ENCODE peak calls at places on chromosomes 2 and 18, in four cellular contexts. One of them, this sample, is unnamed.

GRCh38 chr2:120347387-120348010 is 1.6 kb downstream of the INHBB start:
- DNase-seq in right atrium auricular region: no peak
- DNase-seq in upper lobe of right lung: no peak
- DNase-seq in spleen: no peak
- DNase-seq in this sample: no peak

GRCh38 chr18:65786400-65786948 is 35.7 kb downstream of the CDH7 start:
- DNase-seq in right atrium auricular region: no peak
- DNase-seq in upper lobe of right lung: no peak
- DNase-seq in spleen: no peak
- DNase-seq in this sample: no peak

GRCh38 chr2:10944799-10945198 is 33.1 kb downstream of the KCNF1 start:
- DNase-seq in right atrium auricular region: no peak
- DNase-seq in upper lobe of right lung: peak
- DNase-seq in spleen: peak
- DNase-seq in this sample: no peak

GRCh38 chr2:31440764-31441163 is 26.2 kb upstream of the XDH start:
- DNase-seq in right atrium auricular region: no peak
- DNase-seq in upper lobe of right lung: no peak
- DNase-seq in spleen: no peak
- DNase-seq in this sample: peak

GRCh38 chr2:164917296-164917903 is 37.9 kb downstream of the SLC38A11 start:
- DNase-seq in right atrium auricular region: no peak
- DNase-seq in upper lobe of right lung: no peak
- DNase-seq in spleen: no peak
- DNase-seq in this sample: peak

GRCh38 chr2:71852141-71852711 is 295.4 kb downstream of the CYP26B1 start:
- DNase-seq in right atrium auricular region: no peak
- DNase-seq in upper lobe of right lung: no peak
- DNase-seq in spleen: no peak
- DNase-seq in this sample: no peak

GRCh38 chr2:12727085-12727484 is 10.3 kb downstream of the TRIB2 start:
- DNase-seq in right atrium auricular region: no peak
- DNase-seq in upper lobe of right lung: no peak
- DNase-seq in spleen: no peak
- DNase-seq in this sample: no peak

GRCh38 chr2:197073701-197074433 is 147.4 kb upstream of the PGAP1 start:
- DNase-seq in right atrium auricular region: peak
- DNase-seq in upper lobe of right lung: no peak
- DNase-seq in spleen: no peak
- DNase-seq in this sample: peak

GRCh38 chr2:64760131-64760530 is 106.4 kb upstream of the SERTAD2 start:
- DNase-seq in right atrium auricular region: no peak
- DNase-seq in upper lobe of right lung: no peak
- DNase-seq in spleen: no peak
- DNase-seq in this sample: no peak

GRCh38 chr2:39530423-39530866 is 93.4 kb upstream of the MAP4K3 start:
- DNase-seq in right atrium auricular region: no peak
- DNase-seq in upper lobe of right lung: no peak
- DNase-seq in spleen: no peak
- DNase-seq in this sample: peak

GRCh38 chr18:75280427-75281280 is 70.1 kb downstream of the TSHZ1 start:
- DNase-seq in right atrium auricular region: no peak
- DNase-seq in upper lobe of right lung: no peak
- DNase-seq in spleen: no peak
- DNase-seq in this sample: no peak

GRCh38 chr18:67109535-67109934 is 407.0 kb downstream of the DSEL start:
- DNase-seq in right atrium auricular region: no peak
- DNase-seq in upper lobe of right lung: no peak
- DNase-seq in spleen: no peak
- DNase-seq in this sample: no peak

GRCh38 chr18:61199131-61199903 is 133.9 kb upstream of the CDH20 start:
- DNase-seq in right atrium auricular region: no peak
- DNase-seq in upper lobe of right lung: no peak
- DNase-seq in spleen: no peak
- DNase-seq in this sample: peak

GRCh38 chr2:236984046-236984445 is 101.6 kb upstream of the COPS8 start:
- DNase-seq in right atrium auricular region: no peak
- DNase-seq in upper lobe of right lung: no peak
- DNase-seq in spleen: no peak
- DNase-seq in this sample: peak

GRCh38 chr2:78304678-78305077 is 720.8 kb upstream of the REG3G start:
- DNase-seq in right atrium auricular region: no peak
- DNase-seq in upper lobe of right lung: no peak
- DNase-seq in spleen: no peak
- DNase-seq in this sample: no peak

GRCh38 chr2:196274387-196274809 is 103.0 kb upstream of the STK17B start:
- DNase-seq in right atrium auricular region: no peak
- DNase-seq in upper lobe of right lung: no peak
- DNase-seq in spleen: no peak
- DNase-seq in this sample: peak

GRCh38 chr2:288002-288742 is at the start of gene ALKAL2:
- DNase-seq in right atrium auricular region: no peak
- DNase-seq in upper lobe of right lung: peak
- DNase-seq in spleen: no peak
- DNase-seq in this sample: peak

GRCh38 chr2:69222984-69223658 is 163.9 kb downstream of the GFPT1 start:
- DNase-seq in right atrium auricular region: no peak
- DNase-seq in upper lobe of right lung: no peak
- DNase-seq in spleen: no peak
- DNase-seq in this sample: peak

GRCh38 chr2:148540022-148540421 is 104.5 kb upstream of the EPC2 start:
- DNase-seq in right atrium auricular region: no peak
- DNase-seq in upper lobe of right lung: no peak
- DNase-seq in spleen: no peak
- DNase-seq in this sample: no peak

GRCh38 chr2:607709-608108 is 69.5 kb downstream of the TMEM18 start:
- DNase-seq in right atrium auricular region: peak
- DNase-seq in upper lobe of right lung: no peak
- DNase-seq in spleen: no peak
- DNase-seq in this sample: no peak

GRCh38 chr2:101442042-101442666 is 32.8 kb downstream of the RFX8 start:
- DNase-seq in right atrium auricular region: no peak
- DNase-seq in upper lobe of right lung: no peak
- DNase-seq in spleen: no peak
- DNase-seq in this sample: peak

GRCh38 chr2:208033701-208034502 is 8.6 kb upstream of the PLEKHM3 start:
- DNase-seq in right atrium auricular region: no peak
- DNase-seq in upper lobe of right lung: peak
- DNase-seq in spleen: no peak
- DNase-seq in this sample: peak

GRCh38 chr2:9378433-9379371 is 44.6 kb downstream of the ITGB1BP1 start:
- DNase-seq in right atrium auricular region: peak
- DNase-seq in upper lobe of right lung: peak
- DNase-seq in spleen: no peak
- DNase-seq in this sample: peak

GRCh38 chr2:50546790-50547189 is 485.1 kb downstream of the NRXN1 start:
- DNase-seq in right atrium auricular region: no peak
- DNase-seq in upper lobe of right lung: no peak
- DNase-seq in spleen: no peak
- DNase-seq in this sample: no peak

GRCh38 chr2:109513749-109514588 is 99.8 kb downstream of the SEPTIN10 start:
- DNase-seq in right atrium auricular region: peak
- DNase-seq in upper lobe of right lung: no peak
- DNase-seq in spleen: no peak
- DNase-seq in this sample: peak
- H3K4me3 ChIP-seq in right atrium auricular region: no peak
- H3K4me3 ChIP-seq in upper lobe of right lung: no peak
- H3K4me3 ChIP-seq in spleen: no peak
- H3K4me3 ChIP-seq in this sample: no peak

DNA sequence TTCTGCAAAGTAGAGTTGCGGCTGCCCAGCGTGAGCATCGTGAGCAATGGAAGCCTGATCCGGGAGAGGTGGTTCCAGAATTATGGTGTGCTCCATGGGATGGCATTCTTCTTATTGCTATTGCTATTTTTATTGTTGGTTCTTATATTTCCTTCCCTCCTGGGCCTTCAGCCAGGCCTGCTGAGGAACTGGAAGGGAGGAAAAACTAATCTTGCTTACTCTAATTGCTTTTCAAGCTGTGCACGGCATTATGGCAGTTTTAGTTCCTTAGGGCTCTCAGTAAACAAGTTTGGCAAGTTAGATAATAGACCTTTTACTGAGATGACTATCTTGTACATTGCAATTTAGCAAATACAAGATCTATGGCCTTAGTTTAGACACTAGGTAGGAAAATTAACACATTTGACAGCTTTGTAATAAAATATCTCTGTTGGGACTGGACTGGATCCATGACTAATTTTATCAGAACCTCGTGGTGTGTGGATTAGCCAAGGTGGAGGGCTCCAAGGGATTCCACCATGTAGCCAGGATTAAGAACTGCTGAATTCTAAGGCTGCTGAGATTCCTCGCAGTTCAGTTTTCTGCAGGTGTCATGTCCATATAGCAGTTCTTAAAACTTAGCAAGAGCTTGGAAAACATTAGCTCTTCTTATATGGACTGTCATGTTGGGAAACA is 6.0 kb downstream of the RSAD2 start:
- DNase-seq in right atrium auricular region: no peak
- DNase-seq in upper lobe of right lung: no peak
- DNase-seq in spleen: no peak
- DNase-seq in this sample: no peak
- TF ChIP-seq CTCF in right atrium auricular region: no peak
- TF ChIP-seq CTCF in upper lobe of right lung: no peak
- TF ChIP-seq CTCF in spleen: no peak
- TF ChIP-seq CTCF in this sample: no peak

GRCh38 chr2:109615637-109616144 is 1.5 kb downstream of the SOWAHC start:
- DNase-seq in right atrium auricular region: no peak
- DNase-seq in upper lobe of right lung: no peak
- DNase-seq in spleen: no peak
- DNase-seq in this sample: no peak

GRCh38 chr2:109614715-109615636 is 812 bp downstream of the SOWAHC start:
- DNase-seq in right atrium auricular region: no peak
- DNase-seq in upper lobe of right lung: peak
- DNase-seq in spleen: peak
- DNase-seq in this sample: peak

GRCh38 chr2:109613922-109614714 is at the start of the genes SEPTIN10 and SOWAHC:
- DNase-seq in right atrium auricular region: peak
- DNase-seq in upper lobe of right lung: peak
- DNase-seq in spleen: peak
- DNase-seq in this sample: peak

GRCh38 chr2:109612991-109613921 is 510 bp downstream of the SEPTIN10 start:
- DNase-seq in right atrium auricular region: peak
- DNase-seq in upper lobe of right lung: no peak
- DNase-seq in spleen: no peak
- DNase-seq in this sample: peak

GRCh38 chr2:109616184-109616583 is 2.0 kb downstream of the SOWAHC start:
- DNase-seq in right atrium auricular region: no peak
- DNase-seq in upper lobe of right lung: no peak
- DNase-seq in spleen: no peak
- DNase-seq in this sample: no peak
- H3K4me3 ChIP-seq in right atrium auricular region: no peak
- H3K4me3 ChIP-seq in upper lobe of right lung: peak
- H3K4me3 ChIP-seq in spleen: no peak
- H3K4me3 ChIP-seq in this sample: peak

DNA sequence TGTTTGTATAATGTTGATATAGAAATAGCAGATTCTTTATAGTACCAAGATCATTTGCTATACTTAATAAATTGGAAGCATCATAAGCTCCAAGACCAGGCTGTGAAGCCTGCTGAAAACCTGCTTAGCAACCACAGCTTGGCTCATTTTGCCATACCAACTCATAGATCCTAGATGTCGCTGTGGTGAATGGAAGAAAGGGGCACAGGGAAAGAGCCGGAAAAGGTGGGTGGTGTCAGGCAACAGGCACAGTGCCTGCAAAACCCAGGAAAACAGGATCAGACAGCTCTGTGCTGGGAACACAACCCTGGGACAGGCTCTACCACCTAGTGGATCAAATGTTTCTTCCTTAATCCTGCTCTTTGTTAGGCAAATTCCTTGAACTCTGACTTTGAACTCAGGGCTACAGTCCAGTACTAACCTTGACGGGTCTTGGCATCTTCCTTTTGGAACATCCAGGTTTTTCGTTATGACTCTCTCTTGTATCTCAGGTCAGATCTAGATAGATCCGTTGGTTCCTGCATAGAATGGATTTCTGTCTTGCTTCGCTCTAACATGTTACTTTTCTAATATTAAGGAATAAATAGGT is 31.6 kb downstream of the TWSG1 start:
- DNase-seq in right atrium auricular region: no peak
- DNase-seq in upper lobe of right lung: no peak
- DNase-seq in spleen: no peak
- DNase-seq in this sample: peak
- TF ChIP-seq CTCF in right atrium auricular region: peak
- TF ChIP-seq CTCF in upper lobe of right lung: peak
- TF ChIP-seq CTCF in spleen: peak
- TF ChIP-seq CTCF in this sample: peak

GRCh38 chr2:127103243-127104165 is 3.5 kb downstream of the BIN1 start:
- DNase-seq in right atrium auricular region: no peak
- DNase-seq in upper lobe of right lung: no peak
- DNase-seq in spleen: peak
- DNase-seq in this sample: no peak
- H3K4me3 ChIP-seq in right atrium auricular region: no peak
- H3K4me3 ChIP-seq in upper lobe of right lung: no peak
- H3K4me3 ChIP-seq in spleen: no peak
- H3K4me3 ChIP-seq in this sample: no peak

GRCh38 chr18:33404244-33404873 is 36.2 kb downstream of the CCDC178 start:
- DNase-seq in right atrium auricular region: no peak
- DNase-seq in upper lobe of right lung: no peak
- DNase-seq in spleen: no peak
- DNase-seq in this sample: peak
- TF ChIP-seq CTCF in right atrium auricular region: peak
- TF ChIP-seq CTCF in upper lobe of right lung: peak
- TF ChIP-seq CTCF in spleen: no peak
- TF ChIP-seq CTCF in this sample: peak